ENCODE peak calls at places on chromosomes 12 and 14, in five cellular contexts. R is heart right ventricle, W is adrenal gland, D is esophagus muscularis mucosa, U is cardiac muscle cell. F is an unnamed sample.

GRCh38 chr14:69259531-69260245 is at the start of gene GALNT16:
- DNase-seq in R (peak; percentile 54), U (peak; percentile 82), W (peak; percentile 36), D (no peak), F (no peak)

GRCh38 chr14:57747036-57747435 is 118.9 kb downstream of the SLC35F4 start:
- DNase-seq in U (no peak), D (no peak), R (no peak), W (peak; percentile 78), F (no peak)

GRCh38 chr14:23460960-23461359 is 8.5 kb upstream of the NGDN start:
- DNase-seq in R (no peak), U (no peak), W (no peak), D (no peak), F (no peak)

GRCh38 chr12:49553512-49554088 is 14.3 kb downstream of the MCRS1 start:
- DNase-seq in U (no peak), D (no peak), R (no peak), W (no peak), F (no peak)

GRCh38 chr14:61568572-61569011 is 126.7 kb upstream of the HIF1A start:
- DNase-seq in D (no peak), U (peak; percentile 49), W (no peak), R (peak; percentile 37), F (no peak)

GRCh38 chr12:132429932-132430643 is 59.9 kb upstream of the FBRSL1 start:
- DNase-seq in W (no peak), R (no peak), D (no peak), U (no peak), F (no peak)

GRCh38 chr14:91409991-91410401 is 7.6 kb downstream of the CCDC88C start:
- DNase-seq in R (no peak), D (no peak), W (no peak), U (no peak), F (no peak)

GRCh38 chr14:77674931-77675330 is 32.9 kb downstream of the ALKBH1 start:
- DNase-seq in U (no peak), D (no peak), W (no peak), R (no peak), F (no peak)

GRCh38 chr12:54988402-54989054 is 4.0 kb upstream of the TESPA1 start:
- DNase-seq in W (peak; percentile 84), U (no peak), R (peak; percentile 90), D (no peak), F (no peak)

GRCh38 chr14:55221186-55221585 is 29.8 kb upstream of the DLGAP5 start:
- DNase-seq in U (no peak), D (no peak), R (no peak), W (no peak), F (no peak)

GRCh38 chr12:32508626-32509025 is 109.3 kb downstream of the FGD4 start:
- DNase-seq in U (no peak), D (no peak), W (no peak), R (no peak), F (no peak)

GRCh38 chr14:42224053-42224888 is 617.6 kb downstream of the LRFN5 start:
- DNase-seq in R (no peak), U (peak; percentile 78), D (no peak), W (peak; percentile 68), F (no peak)

GRCh38 chr12:13195244-13195643 is 1.3 kb upstream of the EMP1 start:
- DNase-seq in D (no peak), W (no peak), R (no peak), U (no peak), F (no peak)

GRCh38 chr12:99767809-99768208 is 120.3 kb downstream of the GARIN6 start:
- DNase-seq in D (no peak), R (no peak), U (peak; percentile 16), W (no peak), F (no peak)

GRCh38 chr12:53224268-53224896 is 7.6 kb downstream of the RARG start:
- DNase-seq in D (no peak), R (no peak), U (peak; percentile 49), W (no peak), F (peak; percentile 68)

GRCh38 chr12:9674226-9674590 is 4.7 kb downstream of the CLEC2D start:
- DNase-seq in W (no peak), U (no peak), D (no peak), R (no peak), F (no peak)

GRCh38 chr12:74892057-74892633 is 317.5 kb downstream of the KCNC2 start:
- DNase-seq in D (no peak), U (no peak), R (no peak), W (no peak), F (no peak)

GRCh38 chr14:100106260-100106659 is 41.0 kb downstream of the EVL start:
- DNase-seq in R (no peak), W (no peak), U (no peak), D (no peak), F (no peak)

GRCh38 chr12:108342985-108343384 is 3.9 kb upstream of the CMKLR1 start:
- DNase-seq in R (no peak), D (no peak), W (no peak), U (no peak), F (no peak)

GRCh38 chr14:36556811-36557433 is 25.5 kb downstream of the NKX2-8 start:
- DNase-seq in U (peak; percentile 26), R (no peak), W (peak; percentile 13), D (no peak), F (no peak)

GRCh38 chr12:24909667-24910066 is 39.2 kb downstream of the BCAT1 start:
- DNase-seq in D (no peak), W (peak; percentile 70), R (no peak), U (no peak), F (no peak)

GRCh38 chr12:82650627-82651337 is 35.9 kb upstream of the TMTC2 start:
- DNase-seq in D (no peak), W (no peak), R (no peak), U (no peak), F (no peak)

GRCh38 chr12:58918475-58918874 is 1.8 kb downstream of the LRIG3 start:
- DNase-seq in U (no peak), W (no peak), D (no peak), R (no peak), F (no peak)
- H3K27ac ChIP-seq in U (peak overlapping the region; percentile 86), W (peak overlapping the region; percentile 86), D (peak overlapping the region; percentile 97), R (peak overlapping the region; percentile 87), F (peak overlapping the region; percentile 99)

DNA sequence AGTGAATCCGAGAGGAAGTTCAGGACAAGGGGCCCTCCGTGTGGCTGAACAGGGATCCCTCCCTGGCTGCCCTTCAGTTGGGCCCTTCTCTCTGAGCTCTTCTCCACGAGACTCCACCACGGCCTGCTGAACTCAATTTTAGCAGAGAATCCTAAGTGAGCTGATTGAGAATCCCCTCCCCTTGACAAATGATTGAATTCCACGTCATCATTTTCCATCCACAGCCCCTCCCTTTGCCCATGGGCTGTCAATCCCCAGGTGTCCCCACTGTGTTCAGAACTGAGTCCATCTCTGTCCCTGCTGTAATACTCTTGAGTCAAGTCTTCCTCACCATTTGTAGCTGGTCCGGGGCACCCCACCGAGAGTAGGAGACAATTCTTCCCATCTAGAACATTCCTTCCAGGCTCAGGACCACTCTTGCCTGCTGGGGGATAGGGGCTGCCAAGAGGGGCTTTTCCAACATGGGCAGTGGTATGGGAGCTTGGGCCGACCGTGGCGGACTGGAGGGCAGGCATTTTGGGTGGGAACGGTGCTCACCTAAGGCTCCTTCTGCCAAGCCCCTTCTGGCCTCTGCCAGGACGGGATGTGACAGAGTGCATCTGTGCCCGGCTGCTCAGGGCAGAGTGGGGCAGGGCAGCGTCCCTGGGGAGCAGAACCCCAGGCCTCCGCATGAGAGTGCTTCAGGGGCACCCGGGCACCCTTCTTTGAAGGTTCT is 218.0 kb upstream of the RTL1 start:
- DNase-seq in D (peak; percentile 75), U (no peak), R (no peak), W (no peak), F (no peak)
- H3K27ac ChIP-seq in D (no peak overlapping the region), U (no peak overlapping the region), R (peak overlapping the region; percentile 90), W (peak overlapping the region; percentile 67), F (no peak overlapping the region)

GRCh38 chr12:27821259-27821973 is 41.4 kb upstream of the MANSC4 start:
- DNase-seq in W (peak; percentile 52), R (no peak), U (peak; percentile 86), D (no peak), F (no peak)

GRCh38 chr12:27826076-27826475 is 46.0 kb upstream of the MANSC4 start:
- DNase-seq in U (no peak), W (no peak), R (no peak), D (no peak), F (no peak)

GRCh38 chr12:27823038-27823437 is 43.0 kb upstream of the MANSC4 start:
- DNase-seq in R (no peak), U (no peak), D (no peak), W (no peak), F (no peak)

GRCh38 chr12:27822076-27822712 is 42.2 kb upstream of the MANSC4 start:
- DNase-seq in W (no peak), U (no peak), R (no peak), D (no peak), F (no peak)

DNA sequence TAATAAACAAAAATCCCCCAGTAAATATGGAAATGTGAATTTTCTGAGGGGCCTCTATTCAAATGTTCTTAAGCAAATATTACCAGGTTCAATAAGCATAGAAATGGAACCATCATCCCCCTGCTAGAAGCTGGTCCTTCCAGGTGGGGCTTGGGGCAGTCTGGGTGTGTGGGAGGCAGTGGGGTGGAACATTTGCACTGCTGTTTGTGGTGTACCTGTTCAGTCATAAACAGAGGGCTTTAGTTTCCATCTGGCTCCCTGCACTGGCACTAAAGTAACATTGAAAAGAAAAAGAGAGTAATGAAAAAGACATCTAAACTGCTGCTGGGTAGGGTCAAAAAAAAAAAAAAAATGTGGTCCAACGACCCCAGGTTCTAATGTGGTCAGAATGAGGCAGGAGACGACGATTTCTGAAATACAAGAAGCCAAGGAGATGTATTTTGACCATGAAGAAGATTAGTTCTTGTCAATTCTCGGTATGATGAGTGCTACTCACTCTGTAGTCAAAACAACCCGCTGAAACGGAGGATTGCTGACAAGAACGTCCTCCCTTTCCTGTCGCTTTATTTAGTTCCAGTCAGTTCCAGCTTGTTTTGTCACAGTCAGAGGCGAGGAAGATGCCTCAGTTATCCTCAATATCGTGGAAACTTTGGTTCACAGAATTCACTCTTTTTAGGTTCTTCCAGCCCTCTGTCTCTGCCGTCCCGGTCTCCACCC is 44.2 kb upstream of the MANSC4 start:
- DNase-seq in U (no peak), R (no peak), D (no peak), W (no peak), F (no peak)
- H3K27ac ChIP-seq in U (no peak overlapping the region), R (no peak overlapping the region), D (no peak overlapping the region), W (no peak overlapping the region), F (no peak overlapping the region)

DNA sequence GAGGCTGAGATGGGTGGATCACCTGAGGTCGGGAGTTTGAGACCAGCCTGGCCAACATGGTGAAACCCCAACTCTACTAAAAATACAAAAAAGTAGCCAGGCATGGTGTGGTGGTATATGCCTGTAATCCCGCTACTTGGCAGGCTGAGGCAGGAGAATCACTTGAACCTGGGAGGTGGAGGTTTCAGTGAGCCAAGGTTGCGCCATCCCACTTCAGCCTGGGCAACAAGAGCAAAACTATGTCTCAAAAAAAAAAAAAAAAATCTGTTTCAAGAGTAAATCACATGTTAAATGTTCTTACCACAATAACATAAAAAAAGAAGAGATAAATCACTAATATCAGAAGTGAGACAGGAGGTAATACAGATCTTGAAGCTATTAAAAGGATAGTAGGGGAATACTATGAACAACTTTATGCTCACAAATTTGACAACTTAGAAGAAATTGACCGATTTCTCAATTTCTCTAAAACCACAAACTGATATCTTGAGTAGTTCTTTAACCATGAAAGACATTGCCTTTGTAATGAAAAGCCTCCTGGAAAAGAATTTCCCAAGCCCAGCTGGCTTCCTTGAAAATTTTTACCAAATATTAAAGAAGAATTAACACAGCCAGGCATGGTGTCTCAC is 37.7 kb downstream of the TAOK3 start:
- DNase-seq in R (no peak), D (no peak), W (peak; percentile 19), U (no peak), F (no peak)
- H3K27ac ChIP-seq in R (no peak overlapping the region), D (no peak overlapping the region), W (no peak overlapping the region), U (no peak overlapping the region), F (no peak overlapping the region)

GRCh38 chr12:98402671-98403070 is 112.7 kb upstream of the TMPO start:
- DNase-seq in D (no peak), W (no peak), U (no peak), R (no peak), F (no peak)
- H3K27ac ChIP-seq in D (no peak overlapping the region), W (no peak overlapping the region), U (no peak overlapping the region), R (no peak overlapping the region), F (no peak overlapping the region)

GRCh38 chr12:593396-593976 is 69.8 kb downstream of the NINJ2 start:
- DNase-seq in U (no peak), W (no peak), D (no peak), R (no peak), F (no peak)
- H3K27ac ChIP-seq in U (peak overlapping the region; percentile 91), W (no peak overlapping the region), D (no peak overlapping the region), R (peak overlapping the region; percentile 40), F (no peak overlapping the region)